ENCODE peak calls at places on chromosomes 6 and 20, in five cellular contexts. C, N, H, A and M are unnamed samples. For H3K4me1, the result is how much of the 10 kb centered on the place peaks cover.

GRCh38 chr6:37106982-37107453 is 62.9 kb upstream of the PIM1 start:
- DNase-seq in C (no peak), N (no peak), H (no peak), A (no peak), M (no peak)

GRCh38 chr6:125104425-125104824 is 49.1 kb upstream of the TPD52L1 start:
- DNase-seq in C (peak), N (no peak), H (no peak), A (no peak), M (peak)

GRCh38 chr6:82129814-82130213 is 117.7 kb downstream of the IBTK start:
- DNase-seq in C (no peak), N (no peak), H (no peak), A (no peak), M (no peak)

GRCh38 chr20:50034567-50035170 is 51.9 kb downstream of the SNAI1 start:
- DNase-seq in C (peak), N (no peak), H (no peak), A (no peak), M (peak)

GRCh38 chr6:82507112-82507511 is 143.5 kb downstream of the TPBG start:
- DNase-seq in C (no peak), N (no peak), H (no peak), A (no peak), M (no peak)

GRCh38 chr20:51594206-51594998 is 51.9 kb upstream of the NFATC2 start:
- DNase-seq in C (no peak), N (no peak), H (no peak), A (no peak), M (no peak)

GRCh38 chr6:43900560-43901329 is 130.7 kb downstream of the VEGFA start:
- DNase-seq in C (no peak), N (no peak), H (no peak), A (peak), M (no peak)

GRCh38 chr6:156396068-156396771 is 381.0 kb upstream of the ARID1B start:
- DNase-seq in C (no peak), N (no peak), H (no peak), A (no peak), M (no peak)

GRCh38 chr6:43952746-43953145 is 174.5 kb downstream of the MRPL14 start:
- DNase-seq in C (no peak), N (no peak), H (peak), A (peak), M (no peak)

DNA sequence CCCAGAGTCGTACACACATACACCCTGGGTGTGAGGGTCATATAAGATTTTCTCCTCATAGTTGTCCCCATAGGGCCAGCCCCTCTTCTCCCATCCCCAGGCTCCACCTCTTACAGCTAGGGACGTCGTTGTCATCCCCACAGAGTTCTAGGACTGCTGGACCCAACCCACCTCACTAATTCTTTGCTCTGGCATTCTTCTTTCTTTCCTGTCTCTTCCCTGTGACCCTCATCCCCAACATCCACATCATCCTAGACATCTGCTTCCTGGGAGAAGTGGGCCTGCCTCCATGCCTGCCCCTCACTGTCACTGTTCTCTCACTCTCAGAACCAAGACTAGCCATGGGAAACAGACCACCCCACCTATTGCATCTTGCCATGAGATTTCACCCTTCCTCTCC is 1.1 kb downstream of the PSMF1 start:
- DNase-seq in C (no peak), N (no peak), H (no peak), A (no peak), M (no peak)
- H3K4me1 ChIP-seq in C (under half), N (under half), H (under half), A (half or more), M (under half)

GRCh38 chr20:31836853-31837608 is 8.4 kb downstream of the FOXS1 start:
- DNase-seq in C (no peak), N (no peak), H (no peak), A (no peak), M (no peak)
- H3K4me1 ChIP-seq in C (half or more), N (under half), H (under half), A (under half), M (under half)

GRCh38 chr20:57434390-57434700 is 43.1 kb downstream of the RBM38 start:
- DNase-seq in C (no peak), N (no peak), H (no peak), A (peak), M (no peak)
- H3K4me1 ChIP-seq in C (under half), N (under half), H (under half), A (under half), M (under half)

DNA sequence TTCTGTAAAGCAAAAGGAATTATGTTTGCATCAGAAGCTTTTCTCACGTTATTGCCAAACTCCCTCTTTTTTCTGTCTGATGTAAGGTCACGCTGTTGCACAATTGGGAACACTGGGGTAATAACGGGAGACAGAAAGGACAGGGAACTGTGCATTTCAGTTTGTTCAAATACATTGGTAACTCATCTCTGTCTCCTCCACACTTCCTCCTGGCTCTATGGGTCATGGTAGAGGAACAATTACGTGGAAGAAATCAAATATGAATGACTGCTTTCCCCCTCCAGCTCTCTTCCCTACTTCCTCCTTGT is 132.2 kb upstream of the TNFAIP3 start:
- DNase-seq in C (peak), N (no peak), H (no peak), A (no peak), M (no peak)
- H3K4me1 ChIP-seq in C (under half), N (under half), H (under half), A (under half), M (under half)